ENCODE peak calls at places on chromosomes 4 and X, in seven cellular contexts. G is suprapubic skin, P is aorta, U is astrocyte, D is neural progenitor cell, K is neuronal stem cell, X is kidney. R is an unnamed sample.

GRCh38 chr4:90718926-90719325 is 591.7 kb downstream of the CCSER1 start:
- DNase-seq in X (peak; percentile 84), U (no peak), D (no peak), K (no peak), G (no peak), P (no peak), R (no peak)

GRCh38 chrX:47605024-47605423 is 14.6 kb downstream of the SYN1 start:
- DNase-seq in P (no peak), K (no peak), G (no peak), X (no peak), U (no peak), D (no peak), R (no peak)

GRCh38 chr4:122705035-122705434 is 27.5 kb upstream of the BBS12 start:
- DNase-seq in X (no peak), K (no peak), P (no peak), G (no peak), D (no peak), U (no peak), R (no peak)

GRCh38 chr4:169282429-169283113 is 11.8 kb upstream of the SH3RF1 start:
- DNase-seq in K (no peak), P (no peak), G (no peak), X (no peak), D (no peak), U (no peak), R (no peak)

GRCh38 chr4:174467107-174467506 is 55.2 kb downstream of the HPGD start:
- DNase-seq in P (no peak), K (no peak), U (peak; percentile 8), X (no peak), G (no peak), D (no peak), R (no peak)

GRCh38 chr4:72987741-72988729 is 81.5 kb downstream of the COX18 start:
- DNase-seq in G (no peak), D (no peak), U (peak; percentile 36), K (no peak), X (no peak), P (no peak), R (no peak)

GRCh38 chr4:88522702-88523324 is 763 bp downstream of the PYURF start:
- DNase-seq in U (no peak), D (peak; percentile 53), P (peak; percentile 78), K (peak; percentile 3), G (no peak), X (peak; percentile 74), R (peak; percentile 61)

GRCh38 chr4:112514449-112515277 is 1.3 kb downstream of the NEUROG2 start:
- DNase-seq in G (no peak), X (no peak), D (peak; percentile 64), U (no peak), P (no peak), K (peak; percentile 39), R (no peak)

GRCh38 chrX:32408389-32408788 is 803.0 kb downstream of the DMD start:
- DNase-seq in P (no peak), U (no peak), G (no peak), X (no peak), K (no peak), D (no peak), R (no peak)

GRCh38 chrX:110409925-110410324 is 51.3 kb downstream of the RTL9 start:
- DNase-seq in D (no peak), X (no peak), P (no peak), K (no peak), G (no peak), U (peak; percentile 53), R (no peak)

GRCh38 chr4:2217726-2218125 is 24.2 kb downstream of the HAUS3 start:
- DNase-seq in D (no peak), X (no peak), P (no peak), U (peak; percentile 74), K (no peak), G (no peak), R (no peak)

GRCh38 chr4:24473309-24473721 is 111.0 kb downstream of the DHX15 start:
- DNase-seq in K (peak; percentile 12), X (no peak), G (no peak), D (peak; percentile 56), P (peak; percentile 81), U (peak; percentile 38), R (peak; percentile 23)

GRCh38 chr4:16289872-16290554 is 63.7 kb upstream of the TAPT1 start:
- DNase-seq in X (no peak), P (no peak), K (peak; percentile 12), G (no peak), D (peak; percentile 37), U (peak; percentile 8), R (no peak)

GRCh38 chr4:82833696-82834313 is 35.2 kb upstream of the SCD5 start:
- DNase-seq in D (no peak), X (no peak), P (no peak), G (no peak), U (peak; percentile 84), K (no peak), R (no peak)

GRCh38 chrX:65608021-65608420 is 59.4 kb upstream of the MSN start:
- DNase-seq in D (no peak), K (no peak), G (no peak), P (no peak), X (no peak), U (no peak), R (no peak)

GRCh38 chr4:6754481-6755087 is 27.9 kb upstream of the KIAA0232 start:
- DNase-seq in P (no peak), D (no peak), G (no peak), X (no peak), U (no peak), K (no peak), R (no peak)

GRCh38 chrX:68647156-68647957 is at the start of gene STARD8:
- DNase-seq in P (peak; percentile 84), G (no peak), U (peak; percentile 41), D (peak; percentile 66), K (peak; percentile 9), X (peak; percentile 81), R (no peak)

GRCh38 chr4:119084503-119084902 is 51.1 kb upstream of the MYOZ2 start:
- DNase-seq in X (no peak), G (no peak), P (no peak), K (no peak), D (no peak), U (no peak), R (no peak)

GRCh38 chr4:71558248-71558647 is 219.4 kb downstream of the SLC4A4 start:
- DNase-seq in U (peak; percentile 73), D (no peak), X (no peak), P (no peak), K (no peak), G (no peak), R (no peak)

GRCh38 chr4:185992585-185992984 is 76.4 kb upstream of the TLR3 start:
- DNase-seq in K (no peak), D (peak; percentile 35), G (no peak), X (no peak), U (no peak), P (no peak), R (no peak)

GRCh38 chr4:107801766-107802211 is 22.9 kb upstream of the SGMS2 start:
- DNase-seq in D (no peak), K (no peak), G (no peak), X (no peak), U (peak; percentile 59), P (no peak), R (no peak)

GRCh38 chr4:144402176-144402575 is 243.8 kb upstream of the HHIP start:
- DNase-seq in X (no peak), U (no peak), D (peak; percentile 75), K (peak; percentile 52), P (no peak), G (no peak), R (no peak)

GRCh38 chrX:109783712-109784109 is 50.7 kb upstream of the ACSL4 start:
- DNase-seq in D (no peak), G (no peak), X (peak; percentile 75), K (no peak), P (no peak), U (no peak), R (no peak)

GRCh38 chr4:173334891-173335754 is 965 bp upstream of the HMGB2 start:
- DNase-seq in D (peak; percentile 96), X (peak; percentile 83), K (peak; percentile 92), U (peak; percentile 62), P (peak; percentile 83), G (no peak), R (peak; percentile 59)

GRCh38 chr4:13126976-13127910 is 356.9 kb downstream of the RAB28 start:
- DNase-seq in U (no peak), G (no peak), D (no peak), K (no peak), X (no peak), P (no peak), R (no peak)

GRCh38 chrX:110086916-110087484 is 84.1 kb downstream of the TMEM164 start:
- DNase-seq in D (peak; percentile 7), U (peak; percentile 94), K (no peak), X (no peak), G (no peak), P (no peak), R (no peak)

GRCh38 chr4:68797618-68798017 is 18.2 kb upstream of the UGT2B10 start:
- DNase-seq in X (no peak), P (no peak), G (no peak), K (no peak), U (no peak), D (no peak), R (no peak)

GRCh38 chr4:182724414-182724813 is 192.8 kb downstream of the DCTD start:
- DNase-seq in K (no peak), D (no peak), P (no peak), X (no peak), U (no peak), G (no peak), R (no peak)

GRCh38 chrX:85052636-85053343 is 49.1 kb downstream of the APOOL start:
- DNase-seq in K (no peak), U (peak; percentile 77), X (no peak), D (no peak), G (no peak), P (no peak), R (no peak)

GRCh38 chr4:162102713-162103112 is 61.1 kb downstream of the FSTL5 start:
- DNase-seq in D (no peak), G (no peak), X (no peak), K (no peak), P (no peak), U (no peak), R (no peak)
- H3K27ac ChIP-seq in D (no peak overlapping the region), G (no peak overlapping the region), X (no peak overlapping the region), K (no peak overlapping the region), P (no peak overlapping the region), U (no peak overlapping the region), R (no peak overlapping the region)

GRCh38 chr4:40718571-40718970 is 31.2 kb upstream of the NSUN7 start:
- DNase-seq in U (no peak), K (peak; percentile 65), G (no peak), P (no peak), X (no peak), D (peak; percentile 90), R (no peak)
- H3K4me1 ChIP-seq in U (peaks cover 7% of the 10 kb centered on the region), K (peaks cover 4% of the 10 kb centered on the region), G (peaks cover 10% of the 10 kb centered on the region), P (no peaks in the 10 kb centered on the region), X (peaks cover 3% of the 10 kb centered on the region), D (peaks cover 34% of the 10 kb centered on the region), R (no peaks in the 10 kb centered on the region)

GRCh38 chr4:5152521-5152920 is 101.2 kb downstream of the STK32B start:
- DNase-seq in K (no peak), D (no peak), X (no peak), U (no peak), G (no peak), P (no peak), R (no peak)
- H3K27ac ChIP-seq in K (no peak overlapping the region), D (no peak overlapping the region), X (no peak overlapping the region), U (no peak overlapping the region), G (no peak overlapping the region), P (no peak overlapping the region), R (no peak overlapping the region)

DNA sequence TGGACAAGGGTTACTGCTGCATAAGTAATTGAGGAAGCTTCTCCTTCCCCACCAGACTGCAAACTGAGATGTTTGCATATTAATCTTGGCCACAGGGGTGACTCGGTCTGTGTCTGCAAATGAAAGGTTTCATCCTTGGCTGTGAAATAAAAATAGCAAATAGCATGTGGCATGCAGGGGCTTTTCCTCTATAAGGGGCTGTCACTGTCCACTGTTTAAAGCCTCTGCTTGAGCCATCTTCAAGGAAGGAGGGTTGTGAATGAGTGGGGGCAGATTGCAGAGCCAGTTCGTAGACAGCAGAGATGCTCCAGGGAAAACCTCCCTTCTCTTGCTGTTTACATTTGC is 33.3 kb downstream of the TMSB4X start:
- DNase-seq in X (no peak), U (no peak), D (no peak), P (no peak), K (no peak), G (no peak), R (no peak)
- H3K4me1 ChIP-seq in X (no peaks in the 10 kb centered on the region), U (peaks cover 17% of the 10 kb centered on the region), D (no peaks in the 10 kb centered on the region), P (peaks cover 3% of the 10 kb centered on the region), K (no peaks in the 10 kb centered on the region), G (peaks cover 18% of the 10 kb centered on the region), R (no peaks in the 10 kb centered on the region)